ENCODE peak calls at places on chromosomes 11 and 22, in eight cellular contexts. One of them, this sample, is unnamed.

GRCh38 chr11:65780770-65781151 is at the start of gene AP5B1:
- DNase-seq in heart right ventricle: peak; percentile 74
- DNase-seq in NCI-H345: peak; percentile 57
- DNase-seq in activated CD8-positive, alpha-beta T cell treated with anti-CD3 and anti-CD28 coated beads for 36 hours: peak; percentile 77
- DNase-seq in neural crest cell: no peak
- DNase-seq in BE2C: peak; percentile 60
- DNase-seq in NCI-H1417: peak; percentile 67
- DNase-seq in stimulated activated effector memory CD8-positive, alpha-beta T cell treated with anti-CD3 and anti-CD28 coated beads, Interleukin-12 subunit alpha, Interleukin-12 subunit beta, amount 100 ng/mL, for 72 hours: peak; percentile 80
- DNase-seq in this sample: peak; percentile 52

GRCh38 chr11:72609045-72609444 is 65.2 kb downstream of the PDE2A start:
- DNase-seq in heart right ventricle: no peak
- DNase-seq in NCI-H345: no peak
- DNase-seq in activated CD8-positive, alpha-beta T cell treated with anti-CD3 and anti-CD28 coated beads for 36 hours: peak; percentile 28
- DNase-seq in neural crest cell: no peak
- DNase-seq in BE2C: no peak
- DNase-seq in NCI-H1417: no peak
- DNase-seq in stimulated activated effector memory CD8-positive, alpha-beta T cell treated with anti-CD3 and anti-CD28 coated beads, Interleukin-12 subunit alpha, Interleukin-12 subunit beta, amount 100 ng/mL, for 72 hours: no peak
- DNase-seq in this sample: no peak

GRCh38 chr11:79675081-79675480 is 234.3 kb upstream of the TENM4 start:
- DNase-seq in heart right ventricle: no peak
- DNase-seq in NCI-H345: no peak
- DNase-seq in activated CD8-positive, alpha-beta T cell treated with anti-CD3 and anti-CD28 coated beads for 36 hours: no peak
- DNase-seq in neural crest cell: no peak
- DNase-seq in BE2C: no peak
- DNase-seq in NCI-H1417: no peak
- DNase-seq in stimulated activated effector memory CD8-positive, alpha-beta T cell treated with anti-CD3 and anti-CD28 coated beads, Interleukin-12 subunit alpha, Interleukin-12 subunit beta, amount 100 ng/mL, for 72 hours: no peak
- DNase-seq in this sample: no peak

GRCh38 chr11:63769044-63769718 is 606 bp upstream of the ZFTA start:
- DNase-seq in heart right ventricle: peak; percentile 68
- DNase-seq in NCI-H345: peak; percentile 54
- DNase-seq in activated CD8-positive, alpha-beta T cell treated with anti-CD3 and anti-CD28 coated beads for 36 hours: peak; percentile 72
- DNase-seq in neural crest cell: peak; percentile 24
- DNase-seq in BE2C: peak; percentile 19
- DNase-seq in NCI-H1417: peak; percentile 77
- DNase-seq in stimulated activated effector memory CD8-positive, alpha-beta T cell treated with anti-CD3 and anti-CD28 coated beads, Interleukin-12 subunit alpha, Interleukin-12 subunit beta, amount 100 ng/mL, for 72 hours: peak; percentile 34
- DNase-seq in this sample: no peak

GRCh38 chr11:107780775-107781174 is 68.9 kb upstream of the SLN start:
- DNase-seq in heart right ventricle: no peak
- DNase-seq in NCI-H345: no peak
- DNase-seq in activated CD8-positive, alpha-beta T cell treated with anti-CD3 and anti-CD28 coated beads for 36 hours: no peak
- DNase-seq in neural crest cell: no peak
- DNase-seq in BE2C: no peak
- DNase-seq in NCI-H1417: peak; percentile 17
- DNase-seq in stimulated activated effector memory CD8-positive, alpha-beta T cell treated with anti-CD3 and anti-CD28 coated beads, Interleukin-12 subunit alpha, Interleukin-12 subunit beta, amount 100 ng/mL, for 72 hours: no peak
- DNase-seq in this sample: no peak

GRCh38 chr11:12862761-12863469 is 146.2 kb upstream of the RASSF10 start:
- DNase-seq in heart right ventricle: peak; percentile 58
- DNase-seq in NCI-H345: no peak
- DNase-seq in activated CD8-positive, alpha-beta T cell treated with anti-CD3 and anti-CD28 coated beads for 36 hours: no peak
- DNase-seq in neural crest cell: peak; percentile 47
- DNase-seq in BE2C: peak; percentile 58
- DNase-seq in NCI-H1417: peak; percentile 67
- DNase-seq in stimulated activated effector memory CD8-positive, alpha-beta T cell treated with anti-CD3 and anti-CD28 coated beads, Interleukin-12 subunit alpha, Interleukin-12 subunit beta, amount 100 ng/mL, for 72 hours: no peak
- DNase-seq in this sample: no peak

GRCh38 chr11:123478352-123478986 is 48.4 kb downstream of the GRAMD1B start:
- DNase-seq in heart right ventricle: peak; percentile 33
- DNase-seq in NCI-H345: peak; percentile 77
- DNase-seq in activated CD8-positive, alpha-beta T cell treated with anti-CD3 and anti-CD28 coated beads for 36 hours: peak; percentile 25
- DNase-seq in neural crest cell: peak; percentile 38
- DNase-seq in BE2C: peak; percentile 78
- DNase-seq in NCI-H1417: peak; percentile 94
- DNase-seq in stimulated activated effector memory CD8-positive, alpha-beta T cell treated with anti-CD3 and anti-CD28 coated beads, Interleukin-12 subunit alpha, Interleukin-12 subunit beta, amount 100 ng/mL, for 72 hours: peak; percentile 12
- DNase-seq in this sample: no peak

GRCh38 chr22:49703990-49704344 is 123.7 kb downstream of the BRD1 start:
- DNase-seq in heart right ventricle: no peak
- DNase-seq in NCI-H345: no peak
- DNase-seq in activated CD8-positive, alpha-beta T cell treated with anti-CD3 and anti-CD28 coated beads for 36 hours: no peak
- DNase-seq in neural crest cell: no peak
- DNase-seq in BE2C: no peak
- DNase-seq in NCI-H1417: no peak
- DNase-seq in stimulated activated effector memory CD8-positive, alpha-beta T cell treated with anti-CD3 and anti-CD28 coated beads, Interleukin-12 subunit alpha, Interleukin-12 subunit beta, amount 100 ng/mL, for 72 hours: no peak
- DNase-seq in this sample: no peak

GRCh38 chr22:44473580-44473979 is 24.5 kb downstream of the RTL6 start:
- DNase-seq in heart right ventricle: no peak
- DNase-seq in NCI-H345: no peak
- DNase-seq in activated CD8-positive, alpha-beta T cell treated with anti-CD3 and anti-CD28 coated beads for 36 hours: no peak
- DNase-seq in neural crest cell: no peak
- DNase-seq in BE2C: no peak
- DNase-seq in NCI-H1417: no peak
- DNase-seq in stimulated activated effector memory CD8-positive, alpha-beta T cell treated with anti-CD3 and anti-CD28 coated beads, Interleukin-12 subunit alpha, Interleukin-12 subunit beta, amount 100 ng/mL, for 72 hours: no peak
- DNase-seq in this sample: no peak

GRCh38 chr11:130475426-130476053 is 27.1 kb downstream of the ADAMTS15 start:
- DNase-seq in heart right ventricle: no peak
- DNase-seq in NCI-H345: no peak
- DNase-seq in activated CD8-positive, alpha-beta T cell treated with anti-CD3 and anti-CD28 coated beads for 36 hours: no peak
- DNase-seq in neural crest cell: no peak
- DNase-seq in BE2C: no peak
- DNase-seq in NCI-H1417: no peak
- DNase-seq in stimulated activated effector memory CD8-positive, alpha-beta T cell treated with anti-CD3 and anti-CD28 coated beads, Interleukin-12 subunit alpha, Interleukin-12 subunit beta, amount 100 ng/mL, for 72 hours: no peak
- DNase-seq in this sample: no peak

GRCh38 chr11:70306586-70307033 is 36.1 kb downstream of the PPFIA1 start:
- DNase-seq in heart right ventricle: no peak
- DNase-seq in NCI-H345: no peak
- DNase-seq in activated CD8-positive, alpha-beta T cell treated with anti-CD3 and anti-CD28 coated beads for 36 hours: no peak
- DNase-seq in neural crest cell: no peak
- DNase-seq in BE2C: no peak
- DNase-seq in NCI-H1417: peak; percentile 63
- DNase-seq in stimulated activated effector memory CD8-positive, alpha-beta T cell treated with anti-CD3 and anti-CD28 coated beads, Interleukin-12 subunit alpha, Interleukin-12 subunit beta, amount 100 ng/mL, for 72 hours: no peak
- DNase-seq in this sample: no peak

GRCh38 chr11:132064987-132065620 is 694.7 kb downstream of the NTM start:
- DNase-seq in heart right ventricle: no peak
- DNase-seq in NCI-H345: no peak
- DNase-seq in activated CD8-positive, alpha-beta T cell treated with anti-CD3 and anti-CD28 coated beads for 36 hours: no peak
- DNase-seq in neural crest cell: no peak
- DNase-seq in BE2C: no peak
- DNase-seq in NCI-H1417: no peak
- DNase-seq in stimulated activated effector memory CD8-positive, alpha-beta T cell treated with anti-CD3 and anti-CD28 coated beads, Interleukin-12 subunit alpha, Interleukin-12 subunit beta, amount 100 ng/mL, for 72 hours: no peak
- DNase-seq in this sample: no peak

GRCh38 chr11:63567044-63567840 is 4.1 kb upstream of the PLAAT2 start:
- DNase-seq in heart right ventricle: no peak
- DNase-seq in NCI-H345: no peak
- DNase-seq in activated CD8-positive, alpha-beta T cell treated with anti-CD3 and anti-CD28 coated beads for 36 hours: peak; percentile 75
- DNase-seq in neural crest cell: no peak
- DNase-seq in BE2C: no peak
- DNase-seq in NCI-H1417: no peak
- DNase-seq in stimulated activated effector memory CD8-positive, alpha-beta T cell treated with anti-CD3 and anti-CD28 coated beads, Interleukin-12 subunit alpha, Interleukin-12 subunit beta, amount 100 ng/mL, for 72 hours: peak; percentile 31
- DNase-seq in this sample: peak; percentile 31

GRCh38 chr22:46303347-46303965 is 6.8 kb downstream of the GTSE1 start:
- DNase-seq in heart right ventricle: no peak
- DNase-seq in NCI-H345: no peak
- DNase-seq in activated CD8-positive, alpha-beta T cell treated with anti-CD3 and anti-CD28 coated beads for 36 hours: no peak
- DNase-seq in neural crest cell: no peak
- DNase-seq in BE2C: no peak
- DNase-seq in NCI-H1417: no peak
- DNase-seq in stimulated activated effector memory CD8-positive, alpha-beta T cell treated with anti-CD3 and anti-CD28 coated beads, Interleukin-12 subunit alpha, Interleukin-12 subunit beta, amount 100 ng/mL, for 72 hours: no peak
- DNase-seq in this sample: no peak

GRCh38 chr22:19797631-19798319 is 37.2 kb downstream of the TBX1 start:
- DNase-seq in heart right ventricle: no peak
- DNase-seq in NCI-H345: no peak
- DNase-seq in activated CD8-positive, alpha-beta T cell treated with anti-CD3 and anti-CD28 coated beads for 36 hours: no peak
- DNase-seq in neural crest cell: no peak
- DNase-seq in BE2C: peak; percentile 13
- DNase-seq in NCI-H1417: no peak
- DNase-seq in stimulated activated effector memory CD8-positive, alpha-beta T cell treated with anti-CD3 and anti-CD28 coated beads, Interleukin-12 subunit alpha, Interleukin-12 subunit beta, amount 100 ng/mL, for 72 hours: no peak
- DNase-seq in this sample: no peak

GRCh38 chr11:68524213-68524612 is 63.7 kb downstream of the PPP6R3 start:
- DNase-seq in heart right ventricle: no peak
- DNase-seq in NCI-H345: no peak
- DNase-seq in activated CD8-positive, alpha-beta T cell treated with anti-CD3 and anti-CD28 coated beads for 36 hours: no peak
- DNase-seq in neural crest cell: no peak
- DNase-seq in BE2C: no peak
- DNase-seq in NCI-H1417: no peak
- DNase-seq in stimulated activated effector memory CD8-positive, alpha-beta T cell treated with anti-CD3 and anti-CD28 coated beads, Interleukin-12 subunit alpha, Interleukin-12 subunit beta, amount 100 ng/mL, for 72 hours: no peak
- DNase-seq in this sample: no peak

GRCh38 chr11:34649597-34649996 is 28.7 kb downstream of the EHF start:
- DNase-seq in heart right ventricle: no peak
- DNase-seq in NCI-H345: no peak
- DNase-seq in activated CD8-positive, alpha-beta T cell treated with anti-CD3 and anti-CD28 coated beads for 36 hours: no peak
- DNase-seq in neural crest cell: no peak
- DNase-seq in BE2C: no peak
- DNase-seq in NCI-H1417: no peak
- DNase-seq in stimulated activated effector memory CD8-positive, alpha-beta T cell treated with anti-CD3 and anti-CD28 coated beads, Interleukin-12 subunit alpha, Interleukin-12 subunit beta, amount 100 ng/mL, for 72 hours: no peak
- DNase-seq in this sample: no peak

GRCh38 chr11:44372989-44373388 is 63.0 kb upstream of the ALX4 start:
- DNase-seq in heart right ventricle: no peak
- DNase-seq in NCI-H345: no peak
- DNase-seq in activated CD8-positive, alpha-beta T cell treated with anti-CD3 and anti-CD28 coated beads for 36 hours: no peak
- DNase-seq in neural crest cell: no peak
- DNase-seq in BE2C: no peak
- DNase-seq in NCI-H1417: no peak
- DNase-seq in stimulated activated effector memory CD8-positive, alpha-beta T cell treated with anti-CD3 and anti-CD28 coated beads, Interleukin-12 subunit alpha, Interleukin-12 subunit beta, amount 100 ng/mL, for 72 hours: no peak
- DNase-seq in this sample: no peak

GRCh38 chr11:33721984-33722383 is 14.2 kb downstream of the CD59 start:
- DNase-seq in heart right ventricle: no peak
- DNase-seq in NCI-H345: no peak
- DNase-seq in activated CD8-positive, alpha-beta T cell treated with anti-CD3 and anti-CD28 coated beads for 36 hours: no peak
- DNase-seq in neural crest cell: no peak
- DNase-seq in BE2C: no peak
- DNase-seq in NCI-H1417: no peak
- DNase-seq in stimulated activated effector memory CD8-positive, alpha-beta T cell treated with anti-CD3 and anti-CD28 coated beads, Interleukin-12 subunit alpha, Interleukin-12 subunit beta, amount 100 ng/mL, for 72 hours: no peak
- DNase-seq in this sample: no peak

GRCh38 chr22:40703174-40703573 is 23.9 kb downstream of the MCHR1 start:
- DNase-seq in heart right ventricle: no peak
- DNase-seq in NCI-H345: no peak
- DNase-seq in activated CD8-positive, alpha-beta T cell treated with anti-CD3 and anti-CD28 coated beads for 36 hours: no peak
- DNase-seq in neural crest cell: no peak
- DNase-seq in BE2C: no peak
- DNase-seq in NCI-H1417: no peak
- DNase-seq in stimulated activated effector memory CD8-positive, alpha-beta T cell treated with anti-CD3 and anti-CD28 coated beads, Interleukin-12 subunit alpha, Interleukin-12 subunit beta, amount 100 ng/mL, for 72 hours: no peak
- DNase-seq in this sample: no peak

GRCh38 chr11:86247608-86248007 is 3.1 kb downstream of the EED start:
- DNase-seq in heart right ventricle: no peak
- DNase-seq in NCI-H345: no peak
- DNase-seq in activated CD8-positive, alpha-beta T cell treated with anti-CD3 and anti-CD28 coated beads for 36 hours: no peak
- DNase-seq in neural crest cell: no peak
- DNase-seq in BE2C: no peak
- DNase-seq in NCI-H1417: no peak
- DNase-seq in stimulated activated effector memory CD8-positive, alpha-beta T cell treated with anti-CD3 and anti-CD28 coated beads, Interleukin-12 subunit alpha, Interleukin-12 subunit beta, amount 100 ng/mL, for 72 hours: no peak
- DNase-seq in this sample: no peak

GRCh38 chr22:43540570-43540969 is 128.8 kb downstream of the MPPED1 start:
- DNase-seq in heart right ventricle: no peak
- DNase-seq in NCI-H345: peak; percentile 31
- DNase-seq in activated CD8-positive, alpha-beta T cell treated with anti-CD3 and anti-CD28 coated beads for 36 hours: no peak
- DNase-seq in neural crest cell: no peak
- DNase-seq in BE2C: no peak
- DNase-seq in NCI-H1417: peak; percentile 76
- DNase-seq in stimulated activated effector memory CD8-positive, alpha-beta T cell treated with anti-CD3 and anti-CD28 coated beads, Interleukin-12 subunit alpha, Interleukin-12 subunit beta, amount 100 ng/mL, for 72 hours: no peak
- DNase-seq in this sample: no peak

GRCh38 chr11:34558211-34558610 is 44.6 kb upstream of the ELF5 start:
- DNase-seq in heart right ventricle: no peak
- DNase-seq in NCI-H345: no peak
- DNase-seq in activated CD8-positive, alpha-beta T cell treated with anti-CD3 and anti-CD28 coated beads for 36 hours: no peak
- DNase-seq in neural crest cell: no peak
- DNase-seq in BE2C: no peak
- DNase-seq in NCI-H1417: no peak
- DNase-seq in stimulated activated effector memory CD8-positive, alpha-beta T cell treated with anti-CD3 and anti-CD28 coated beads, Interleukin-12 subunit alpha, Interleukin-12 subunit beta, amount 100 ng/mL, for 72 hours: no peak
- DNase-seq in this sample: no peak

GRCh38 chr11:102115557-102115956 is 5.3 kb downstream of the YAP1 start:
- DNase-seq in heart right ventricle: no peak
- DNase-seq in NCI-H345: no peak
- DNase-seq in activated CD8-positive, alpha-beta T cell treated with anti-CD3 and anti-CD28 coated beads for 36 hours: no peak
- DNase-seq in neural crest cell: no peak
- DNase-seq in BE2C: no peak
- DNase-seq in NCI-H1417: peak; percentile 25
- DNase-seq in stimulated activated effector memory CD8-positive, alpha-beta T cell treated with anti-CD3 and anti-CD28 coated beads, Interleukin-12 subunit alpha, Interleukin-12 subunit beta, amount 100 ng/mL, for 72 hours: no peak
- DNase-seq in this sample: no peak

GRCh38 chr22:29702931-29703594 is 16.7 kb upstream of the CABP7 start:
- DNase-seq in heart right ventricle: peak; percentile 44
- DNase-seq in NCI-H345: peak; percentile 69
- DNase-seq in activated CD8-positive, alpha-beta T cell treated with anti-CD3 and anti-CD28 coated beads for 36 hours: no peak
- DNase-seq in neural crest cell: no peak
- DNase-seq in BE2C: no peak
- DNase-seq in NCI-H1417: peak; percentile 88
- DNase-seq in stimulated activated effector memory CD8-positive, alpha-beta T cell treated with anti-CD3 and anti-CD28 coated beads, Interleukin-12 subunit alpha, Interleukin-12 subunit beta, amount 100 ng/mL, for 72 hours: no peak
- DNase-seq in this sample: no peak

GRCh38 chr11:8268530-8269461 is 5.1 kb upstream of the LMO1 start:
- DNase-seq in heart right ventricle: no peak
- DNase-seq in NCI-H345: peak; percentile 15
- DNase-seq in activated CD8-positive, alpha-beta T cell treated with anti-CD3 and anti-CD28 coated beads for 36 hours: no peak
- DNase-seq in neural crest cell: peak; percentile 24
- DNase-seq in BE2C: peak; percentile 26
- DNase-seq in NCI-H1417: peak; percentile 69
- DNase-seq in stimulated activated effector memory CD8-positive, alpha-beta T cell treated with anti-CD3 and anti-CD28 coated beads, Interleukin-12 subunit alpha, Interleukin-12 subunit beta, amount 100 ng/mL, for 72 hours: no peak
- DNase-seq in this sample: no peak

This sample was measured in CMK.